ENCODE peak calls at places on chromosomes 5 and 9, in nine cellular contexts. One of them, this sample, is unnamed.

GRCh38 chr9:137760426-137760825 is 117.2 kb upstream of the CACNA1B start:
- DNase-seq in left ventricle myocardium inferior: no peak
- DNase-seq in heart left ventricle: no peak
- DNase-seq in Peyer's patch: no peak
- DNase-seq in suprapubic skin: no peak
- DNase-seq in PC-9: no peak
- DNase-seq in fibroblast of lung: peak; percentile 25
- DNase-seq in WERI-Rb-1: no peak
- DNase-seq in heart right ventricle: no peak
- DNase-seq in this sample: no peak

GRCh38 chr9:137438591-137439157 is 2.5 kb downstream of the ENTPD8 start:
- DNase-seq in suprapubic skin: peak; percentile 45
- DNase-seq in Peyer's patch: no peak
- DNase-seq in heart left ventricle: peak; percentile 12
- DNase-seq in WERI-Rb-1: no peak
- DNase-seq in PC-9: no peak
- DNase-seq in left ventricle myocardium inferior: no peak
- DNase-seq in fibroblast of lung: no peak
- DNase-seq in heart right ventricle: no peak
- DNase-seq in this sample: peak; percentile 33

GRCh38 chr9:13274901-13275641 is 4.4 kb downstream of the MPDZ start:
- DNase-seq in PC-9: no peak
- DNase-seq in heart left ventricle: no peak
- DNase-seq in heart right ventricle: no peak
- DNase-seq in WERI-Rb-1: no peak
- DNase-seq in left ventricle myocardium inferior: no peak
- DNase-seq in Peyer's patch: no peak
- DNase-seq in fibroblast of lung: peak; percentile 38
- DNase-seq in suprapubic skin: no peak
- DNase-seq in this sample: no peak

GRCh38 chr9:32431196-32431595 is 46.8 kb downstream of the ACO1 start:
- DNase-seq in WERI-Rb-1: no peak
- DNase-seq in Peyer's patch: no peak
- DNase-seq in fibroblast of lung: no peak
- DNase-seq in left ventricle myocardium inferior: no peak
- DNase-seq in PC-9: no peak
- DNase-seq in heart left ventricle: no peak
- DNase-seq in heart right ventricle: no peak
- DNase-seq in suprapubic skin: no peak
- DNase-seq in this sample: no peak

GRCh38 chr9:84266087-84266561 is 74.4 kb downstream of the SLC28A3 start:
- DNase-seq in heart right ventricle: no peak
- DNase-seq in left ventricle myocardium inferior: no peak
- DNase-seq in PC-9: no peak
- DNase-seq in suprapubic skin: no peak
- DNase-seq in heart left ventricle: no peak
- DNase-seq in Peyer's patch: no peak
- DNase-seq in WERI-Rb-1: no peak
- DNase-seq in fibroblast of lung: no peak
- DNase-seq in this sample: no peak

GRCh38 chr5:173265433-173265832 is 30.4 kb upstream of the NKX2-5 start:
- DNase-seq in PC-9: no peak
- DNase-seq in left ventricle myocardium inferior: peak; percentile 81
- DNase-seq in suprapubic skin: no peak
- DNase-seq in heart right ventricle: peak; percentile 77
- DNase-seq in heart left ventricle: peak; percentile 91
- DNase-seq in WERI-Rb-1: no peak
- DNase-seq in fibroblast of lung: no peak
- DNase-seq in Peyer's patch: no peak
- DNase-seq in this sample: no peak

GRCh38 chr5:58794875-58795274 is 212.0 kb downstream of the RAB3C start:
- DNase-seq in Peyer's patch: no peak
- DNase-seq in fibroblast of lung: no peak
- DNase-seq in suprapubic skin: no peak
- DNase-seq in left ventricle myocardium inferior: no peak
- DNase-seq in PC-9: no peak
- DNase-seq in heart right ventricle: no peak
- DNase-seq in WERI-Rb-1: no peak
- DNase-seq in heart left ventricle: no peak
- DNase-seq in this sample: no peak

GRCh38 chr5:128920345-128921215 is 44.7 kb upstream of the SLC27A6 start:
- DNase-seq in heart left ventricle: peak; percentile 62
- DNase-seq in left ventricle myocardium inferior: no peak
- DNase-seq in WERI-Rb-1: no peak
- DNase-seq in Peyer's patch: no peak
- DNase-seq in suprapubic skin: no peak
- DNase-seq in fibroblast of lung: peak; percentile 85
- DNase-seq in PC-9: no peak
- DNase-seq in heart right ventricle: no peak
- DNase-seq in this sample: no peak

GRCh38 chr9:92607088-92607487 is 62.8 kb downstream of the IPPK start:
- DNase-seq in heart left ventricle: peak; percentile 42
- DNase-seq in PC-9: no peak
- DNase-seq in Peyer's patch: no peak
- DNase-seq in suprapubic skin: no peak
- DNase-seq in left ventricle myocardium inferior: no peak
- DNase-seq in fibroblast of lung: peak; percentile 75
- DNase-seq in heart right ventricle: no peak
- DNase-seq in WERI-Rb-1: no peak
- DNase-seq in this sample: no peak

DNA sequence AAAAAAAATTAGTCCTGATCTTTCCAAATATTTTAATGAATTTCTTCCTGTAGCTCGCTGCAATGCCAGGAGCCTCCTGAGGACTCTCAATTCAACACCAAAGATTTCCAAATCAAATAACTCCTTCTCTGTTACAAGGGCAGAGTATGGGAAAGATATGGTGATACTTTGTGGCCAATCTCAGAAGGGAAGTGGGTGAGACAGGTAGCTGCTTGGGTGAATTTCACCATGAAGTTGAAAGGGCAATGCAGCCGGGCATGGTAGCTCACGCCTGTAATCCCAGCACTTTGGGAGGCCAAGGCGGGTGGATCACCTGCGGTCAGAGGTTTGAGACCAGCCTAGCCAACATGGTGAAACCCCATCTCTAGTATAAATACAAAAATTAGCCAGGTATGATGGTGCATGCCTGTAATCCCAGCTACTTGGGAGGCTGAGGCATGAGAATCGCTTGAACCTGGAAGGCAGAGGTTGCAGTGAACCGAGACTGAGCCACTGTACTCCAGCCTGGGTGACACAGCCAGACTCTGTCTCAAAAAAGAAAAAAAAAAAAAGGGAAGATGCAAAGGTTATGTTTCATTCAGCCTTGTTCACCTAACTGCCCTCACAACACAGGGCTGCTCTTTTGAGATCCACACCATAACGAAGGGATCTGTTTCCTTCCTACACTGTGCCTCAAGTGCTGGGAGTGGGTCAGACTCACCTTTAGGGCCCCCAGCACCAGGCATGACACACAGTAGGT is 58.6 kb downstream of the PTPN3 start:
- DNase-seq in heart left ventricle: no peak
- DNase-seq in WERI-Rb-1: no peak
- DNase-seq in left ventricle myocardium inferior: no peak
- DNase-seq in suprapubic skin: no peak
- DNase-seq in PC-9: no peak
- DNase-seq in heart right ventricle: no peak
- DNase-seq in fibroblast of lung: no peak
- DNase-seq in Peyer's patch: no peak
- DNase-seq in this sample: no peak
- TF ChIP-seq CTCF in heart left ventricle: no peak
- TF ChIP-seq CTCF in WERI-Rb-1: no peak
- TF ChIP-seq CTCF in left ventricle myocardium inferior: no peak
- TF ChIP-seq CTCF in suprapubic skin: no peak
- TF ChIP-seq CTCF in PC-9: no peak
- TF ChIP-seq CTCF in heart right ventricle: no peak
- TF ChIP-seq CTCF in fibroblast of lung: no peak
- TF ChIP-seq CTCF in Peyer's patch: no peak
- TF ChIP-seq CTCF in this sample: no peak

GRCh38 chr5:77640577-77641396 is 2.3 kb upstream of the OTP start:
- DNase-seq in PC-9: no peak
- DNase-seq in heart left ventricle: peak; percentile 21
- DNase-seq in heart right ventricle: no peak
- DNase-seq in WERI-Rb-1: no peak
- DNase-seq in left ventricle myocardium inferior: no peak
- DNase-seq in suprapubic skin: no peak
- DNase-seq in Peyer's patch: no peak
- DNase-seq in fibroblast of lung: no peak
- DNase-seq in this sample: no peak

GRCh38 chr5:77638204-77638762 is at the start of gene OTP:
- DNase-seq in Peyer's patch: no peak
- DNase-seq in left ventricle myocardium inferior: no peak
- DNase-seq in WERI-Rb-1: no peak
- DNase-seq in heart right ventricle: no peak
- DNase-seq in heart left ventricle: no peak
- DNase-seq in suprapubic skin: no peak
- DNase-seq in fibroblast of lung: no peak
- DNase-seq in PC-9: no peak
- DNase-seq in this sample: no peak

GRCh38 chr5:77637170-77638074 is 1.1 kb downstream of the OTP start:
- DNase-seq in fibroblast of lung: no peak
- DNase-seq in heart right ventricle: no peak
- DNase-seq in PC-9: no peak
- DNase-seq in WERI-Rb-1: no peak
- DNase-seq in left ventricle myocardium inferior: no peak
- DNase-seq in Peyer's patch: no peak
- DNase-seq in heart left ventricle: no peak
- DNase-seq in suprapubic skin: no peak
- DNase-seq in this sample: no peak

GRCh38 chr5:77639624-77640023 is 1.1 kb upstream of the OTP start:
- DNase-seq in WERI-Rb-1: no peak
- DNase-seq in suprapubic skin: no peak
- DNase-seq in heart left ventricle: no peak
- DNase-seq in heart right ventricle: no peak
- DNase-seq in left ventricle myocardium inferior: no peak
- DNase-seq in fibroblast of lung: no peak
- DNase-seq in PC-9: no peak
- DNase-seq in Peyer's patch: no peak
- DNase-seq in this sample: no peak

GRCh38 chr5:77638763-77639451 is 394 bp upstream of the OTP start:
- DNase-seq in heart right ventricle: no peak
- DNase-seq in left ventricle myocardium inferior: no peak
- DNase-seq in suprapubic skin: no peak
- DNase-seq in fibroblast of lung: no peak
- DNase-seq in heart left ventricle: no peak
- DNase-seq in PC-9: no peak
- DNase-seq in Peyer's patch: no peak
- DNase-seq in WERI-Rb-1: no peak
- DNase-seq in this sample: no peak
- H3K27me3 ChIP-seq in heart right ventricle: peaks cover 100% of the 10 kb centered on the region
- H3K27me3 ChIP-seq in left ventricle myocardium inferior: peaks cover 100% of the 10 kb centered on the region
- H3K27me3 ChIP-seq in suprapubic skin: peaks cover 100% of the 10 kb centered on the region
- H3K27me3 ChIP-seq in fibroblast of lung: peaks cover 82% of the 10 kb centered on the region
- H3K27me3 ChIP-seq in heart left ventricle: peaks cover 100% of the 10 kb centered on the region
- H3K27me3 ChIP-seq in PC-9: peaks cover 25% of the 10 kb centered on the region
- H3K27me3 ChIP-seq in Peyer's patch: no peaks in the 10 kb centered on the region
- H3K27me3 ChIP-seq in WERI-Rb-1: peaks cover 9% of the 10 kb centered on the region
- H3K27me3 ChIP-seq in this sample: peaks cover 100% of the 10 kb centered on the region

GRCh38 chr5:149044453-149045117 is 18.3 kb downstream of the SH3TC2 start:
- DNase-seq in heart right ventricle: no peak
- DNase-seq in PC-9: no peak
- DNase-seq in suprapubic skin: no peak
- DNase-seq in WERI-Rb-1: no peak
- DNase-seq in left ventricle myocardium inferior: no peak
- DNase-seq in Peyer's patch: no peak
- DNase-seq in fibroblast of lung: no peak
- DNase-seq in heart left ventricle: no peak
- DNase-seq in this sample: no peak

GRCh38 chr5:149046196-149046829 is 16.5 kb downstream of the SH3TC2 start:
- DNase-seq in suprapubic skin: no peak
- DNase-seq in heart left ventricle: no peak
- DNase-seq in Peyer's patch: no peak
- DNase-seq in left ventricle myocardium inferior: no peak
- DNase-seq in WERI-Rb-1: no peak
- DNase-seq in fibroblast of lung: no peak
- DNase-seq in PC-9: no peak
- DNase-seq in heart right ventricle: no peak
- DNase-seq in this sample: no peak

GRCh38 chr5:149041242-149041641 is 21.6 kb downstream of the SH3TC2 start:
- DNase-seq in WERI-Rb-1: no peak
- DNase-seq in Peyer's patch: no peak
- DNase-seq in left ventricle myocardium inferior: no peak
- DNase-seq in suprapubic skin: no peak
- DNase-seq in heart right ventricle: no peak
- DNase-seq in fibroblast of lung: no peak
- DNase-seq in PC-9: no peak
- DNase-seq in heart left ventricle: no peak
- DNase-seq in this sample: no peak

GRCh38 chr5:149040421-149040820 is 22.4 kb downstream of the SH3TC2 start:
- DNase-seq in suprapubic skin: no peak
- DNase-seq in heart right ventricle: no peak
- DNase-seq in WERI-Rb-1: no peak
- DNase-seq in Peyer's patch: no peak
- DNase-seq in heart left ventricle: no peak
- DNase-seq in fibroblast of lung: no peak
- DNase-seq in left ventricle myocardium inferior: no peak
- DNase-seq in PC-9: no peak
- DNase-seq in this sample: no peak

GRCh38 chr5:149043641-149044040 is 19.2 kb downstream of the SH3TC2 start:
- DNase-seq in fibroblast of lung: no peak
- DNase-seq in WERI-Rb-1: no peak
- DNase-seq in suprapubic skin: no peak
- DNase-seq in left ventricle myocardium inferior: no peak
- DNase-seq in Peyer's patch: no peak
- DNase-seq in heart right ventricle: no peak
- DNase-seq in PC-9: no peak
- DNase-seq in heart left ventricle: no peak
- DNase-seq in this sample: no peak
- H3K27ac ChIP-seq in fibroblast of lung: no peak overlapping the region
- H3K27ac ChIP-seq in WERI-Rb-1: no peak overlapping the region
- H3K27ac ChIP-seq in suprapubic skin: no peak overlapping the region
- H3K27ac ChIP-seq in left ventricle myocardium inferior: no peak overlapping the region
- H3K27ac ChIP-seq in Peyer's patch: no peak overlapping the region
- H3K27ac ChIP-seq in heart right ventricle: no peak overlapping the region
- H3K27ac ChIP-seq in PC-9: no peak overlapping the region
- H3K27ac ChIP-seq in heart left ventricle: no peak overlapping the region
- H3K27ac ChIP-seq in this sample: no peak overlapping the region

DNA sequence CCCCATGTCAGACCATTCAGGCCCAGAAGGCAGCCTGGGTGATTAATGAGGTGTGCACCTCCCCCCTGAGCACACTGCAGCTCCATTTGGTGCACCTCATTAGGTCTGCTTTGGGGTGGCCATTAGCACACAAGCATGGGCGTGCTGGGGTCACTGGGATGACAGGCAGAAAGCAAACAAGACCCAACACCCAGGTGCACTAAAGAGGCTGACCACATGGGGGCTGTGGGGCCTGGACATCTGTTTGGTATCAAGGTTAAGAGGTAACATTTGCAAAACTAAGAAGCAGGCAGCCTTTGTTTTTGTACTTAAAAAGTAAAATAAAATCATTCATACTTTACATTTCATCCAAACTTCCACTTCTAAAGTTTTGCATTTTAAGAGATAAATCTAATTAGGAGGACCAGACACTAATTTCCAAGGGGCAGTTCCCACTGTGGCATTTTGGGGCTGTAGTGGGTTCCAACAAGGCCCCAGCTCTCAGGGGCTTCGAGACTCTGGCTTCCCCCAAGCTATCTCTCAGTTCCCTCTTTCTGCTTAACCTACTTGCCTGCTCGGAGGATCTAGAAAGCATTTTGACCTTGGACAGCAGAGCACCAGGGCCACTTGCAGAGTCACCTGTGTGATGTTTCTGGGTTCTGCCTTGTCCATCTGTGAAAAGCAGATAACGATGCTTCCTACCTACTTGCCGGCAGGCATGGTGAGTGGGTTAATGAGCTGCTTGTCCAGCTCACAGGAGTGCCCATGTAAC is 175.6 kb downstream of the MED10 start:
- DNase-seq in WERI-Rb-1: peak; percentile 34
- DNase-seq in PC-9: no peak
- DNase-seq in heart left ventricle: no peak
- DNase-seq in left ventricle myocardium inferior: no peak
- DNase-seq in fibroblast of lung: no peak
- DNase-seq in suprapubic skin: no peak
- DNase-seq in Peyer's patch: no peak
- DNase-seq in heart right ventricle: no peak
- DNase-seq in this sample: no peak
- TF ChIP-seq CTCF in WERI-Rb-1: peak; percentile 59
- TF ChIP-seq CTCF in PC-9: peak; percentile 63
- TF ChIP-seq CTCF in heart left ventricle: peak; percentile 18
- TF ChIP-seq CTCF in left ventricle myocardium inferior: peak; percentile 32
- TF ChIP-seq CTCF in fibroblast of lung: no peak
- TF ChIP-seq CTCF in suprapubic skin: no peak
- TF ChIP-seq CTCF in Peyer's patch: no peak
- TF ChIP-seq CTCF in heart right ventricle: no peak
- TF ChIP-seq CTCF in this sample: no peak

This sample was measured in lower lobe of right lung.